ENCODE peak calls at places on chromosomes 16 and 17, in six cellular contexts. J, P, Q, D, C and F are unnamed samples.

GRCh38 chr17:68182940-68183551 is 64.8 kb upstream of the AMZ2 start:
- DNase-seq in Q (no peak), J (no peak), P (no peak), D (peak), C (no peak), F (no peak)

GRCh38 chr16:18839555-18839954 is 38.2 kb upstream of the ARL6IP1 start:
- DNase-seq in J (no peak), C (peak), P (no peak), Q (no peak), D (no peak), F (no peak)

GRCh38 chr17:36937961-36938565 is 788 bp downstream of the LHX1 start:
- DNase-seq in C (peak), D (no peak), J (no peak), P (peak), Q (peak), F (peak)

GRCh38 chr17:31680126-31680525 is 178.9 kb downstream of the COPRS start:
- DNase-seq in D (no peak), C (no peak), Q (no peak), J (no peak), P (no peak), F (no peak)

GRCh38 chr17:27860971-27861669 is 32.0 kb downstream of the LYRM9 start:
- DNase-seq in P (no peak), Q (no peak), J (no peak), C (no peak), D (no peak), F (no peak)

GRCh38 chr17:53722407-53722806 is 100.3 kb upstream of the KIF2B start:
- DNase-seq in D (no peak), P (peak), Q (peak), C (peak), J (no peak), F (no peak)

GRCh38 chr16:46866286-46866685 is 17.9 kb upstream of the GPT2 start:
- DNase-seq in J (no peak), D (no peak), Q (no peak), P (no peak), C (no peak), F (no peak)

GRCh38 chr16:80804451-80805383 is at the start of gene CDYL2:
- DNase-seq in D (no peak), P (no peak), Q (peak), J (peak), C (peak), F (peak)

GRCh38 chr17:83106036-83106577 is 26.7 kb downstream of the METRNL start:
- DNase-seq in C (no peak), J (no peak), Q (no peak), P (no peak), D (no peak), F (no peak)

GRCh38 chr16:47719713-47720112 is 258.6 kb downstream of the PHKB start:
- DNase-seq in P (no peak), C (no peak), J (no peak), D (no peak), Q (no peak), F (no peak)

GRCh38 chr17:77400445-77400870 is 259.7 kb downstream of the SEC14L1 start:
- DNase-seq in J (peak), Q (no peak), D (peak), P (no peak), C (no peak), F (peak)

GRCh38 chr16:75263291-75263962 is 12.0 kb upstream of the BCAR1 start:
- DNase-seq in Q (no peak), P (peak), C (no peak), J (no peak), D (no peak), F (no peak)
- H3K4me3 ChIP-seq in Q (peak), P (peak), C (peak), J (peak), D (no peak), F (no peak)

GRCh38 chr16:26705346-26705745 is 361.4 kb upstream of the C16orf82 start:
- DNase-seq in C (no peak), D (no peak), Q (no peak), P (no peak), J (no peak), F (no peak)
- H3K4me3 ChIP-seq in C (no peak), D (no peak), Q (no peak), P (no peak), J (no peak), F (no peak)

DNA sequence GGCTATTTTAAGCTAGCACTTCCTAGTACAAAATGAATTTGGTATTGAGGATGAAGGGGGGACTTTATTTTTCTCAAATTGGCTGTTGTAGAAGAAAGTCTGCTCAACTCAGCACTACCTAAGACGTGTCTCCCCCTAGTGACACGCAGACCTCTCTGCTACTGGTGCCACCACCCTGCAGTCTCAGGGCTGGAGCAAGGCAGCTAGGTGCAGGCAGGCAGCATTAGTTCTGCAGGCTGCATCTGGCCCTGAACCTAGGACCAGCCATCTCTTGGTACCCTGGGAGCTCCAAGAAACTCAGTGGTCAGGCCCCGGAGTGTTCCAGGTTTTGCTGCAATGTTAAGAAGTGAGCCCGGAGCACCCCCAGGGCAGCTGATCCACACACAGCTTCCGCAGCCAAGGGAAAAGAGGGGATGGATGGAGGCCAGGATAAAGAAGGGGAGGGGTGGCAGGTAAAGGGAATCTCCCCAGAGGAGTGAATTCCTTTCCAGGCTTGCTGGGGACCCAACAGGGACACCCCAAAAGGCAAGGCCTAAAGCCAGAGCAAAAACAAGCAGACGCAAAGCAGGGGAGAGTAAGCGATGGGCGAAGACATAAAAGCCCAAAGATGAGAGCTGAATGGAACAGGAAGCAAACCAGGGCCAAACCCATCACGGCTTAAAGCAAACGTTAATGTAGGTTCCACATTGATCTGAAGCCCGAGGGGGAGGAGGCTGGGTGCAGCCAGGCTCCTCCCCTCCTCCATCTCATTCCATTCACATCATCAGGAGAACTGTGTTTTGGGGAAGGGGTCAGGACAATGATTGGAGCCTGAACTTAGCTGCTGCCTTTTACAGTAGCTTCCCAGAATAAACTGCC is 200.5 kb downstream of the ZFHX3 start:
- DNase-seq in Q (peak), D (no peak), C (peak), J (no peak), P (peak), F (no peak)
- H3K4me3 ChIP-seq in Q (no peak), D (no peak), C (no peak), J (no peak), P (no peak), F (no peak)

DNA sequence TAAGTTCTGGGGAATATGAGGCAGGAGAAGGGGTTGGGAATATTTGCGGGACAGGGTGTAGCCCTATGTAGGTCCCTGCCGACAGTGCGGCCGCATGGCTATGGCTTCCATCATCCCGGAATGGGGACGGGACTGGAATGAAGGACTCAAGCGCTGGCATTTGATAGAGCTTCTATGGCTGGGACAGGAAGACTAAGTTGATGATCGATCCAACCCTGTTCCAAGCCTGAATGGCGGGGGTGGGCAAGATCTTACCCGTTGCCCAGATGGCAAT is 47.1 kb downstream of the SRCIN1 start:
- DNase-seq in Q (no peak), D (no peak), J (no peak), P (no peak), C (no peak), F (no peak)
- H3K4me3 ChIP-seq in Q (peak), D (peak), J (peak), P (peak), C (peak), F (peak)